ENCODE peak calls at places on chromosome 21, in five cellular contexts. W is A549, F is K562, Q is GM12878, B is HepG2. K is an unnamed sample.

GRCh38 chr21:46639489-46640386 is 4.3 kb downstream of the PRMT2 start:
- DNase-seq in Q (no peak), W (peak; percentile 20), B (peak; percentile 15), F (no peak), K (peak; percentile 33)

GRCh38 chr21:35232545-35233176 is 183.6 kb upstream of the RUNX1 start:
- DNase-seq in B (peak; percentile 31), W (no peak), F (peak; percentile 79), Q (no peak), K (no peak)

GRCh38 chr21:16070207-16070651 is 340.4 kb downstream of the USP25 start:
- DNase-seq in F (no peak), W (no peak), B (no peak), Q (no peak), K (no peak)

GRCh38 chr21:46234436-46234950 is 5.9 kb upstream of the LSS start:
- DNase-seq in Q (no peak), B (no peak), W (no peak), F (no peak), K (no peak)

GRCh38 chr21:36887983-36888382 is 78.5 kb downstream of the HLCS start:
- DNase-seq in B (no peak), F (no peak), Q (no peak), W (no peak), K (no peak)

GRCh38 chr21:39429445-39429844 is 16.1 kb downstream of the LCA5L start:
- DNase-seq in Q (no peak), B (no peak), W (no peak), F (no peak), K (no peak)

GRCh38 chr21:36859744-36860501 is 106.5 kb downstream of the HLCS start:
- DNase-seq in B (peak; percentile 81), W (peak; percentile 63), Q (no peak), F (peak; percentile 93), K (peak; percentile 79)

GRCh38 chr21:46028547-46029200 is 47.1 kb downstream of the COL6A1 start:
- DNase-seq in B (no peak), Q (no peak), F (no peak), W (no peak), K (no peak)

GRCh38 chr21:34147835-34148804 is 74.7 kb downstream of the MRPS6 start:
- DNase-seq in W (no peak), B (no peak), Q (no peak), F (no peak), K (no peak)

GRCh38 chr21:20276377-20276776 is 721.8 kb upstream of the NCAM2 start:
- DNase-seq in W (no peak), B (no peak), F (no peak), Q (no peak), K (peak; percentile 46)

GRCh38 chr21:27649323-27649722 is 682.4 kb upstream of the ADAMTS5 start:
- DNase-seq in F (no peak), Q (no peak), W (no peak), B (no peak), K (no peak)

GRCh38 chr21:16587671-16588379 is 858.0 kb downstream of the USP25 start:
- DNase-seq in F (no peak), B (no peak), W (no peak), Q (no peak), K (peak; percentile 20)

GRCh38 chr21:46581780-46582307 is 23.0 kb downstream of the S100B start:
- DNase-seq in F (no peak), B (peak; percentile 79), Q (no peak), W (no peak), K (no peak)

GRCh38 chr21:28018741-28019669 is 973.7 kb downstream of the LTN1 start:
- DNase-seq in W (no peak), B (no peak), F (no peak), Q (no peak), K (peak; percentile 5)

GRCh38 chr21:43703068-43703880 is 15.7 kb upstream of the PDXK start:
- DNase-seq in Q (no peak), B (peak; percentile 57), F (peak; percentile 73), W (no peak), K (peak; percentile 67)

GRCh38 chr21:29749957-29750356 is 189.8 kb downstream of the GRIK1 start:
- DNase-seq in F (no peak), W (no peak), Q (no peak), B (no peak), K (no peak)

GRCh38 chr21:31136891-31137290 is 98.6 kb upstream of the KRTAP19-8 start:
- DNase-seq in W (no peak), B (no peak), Q (peak; percentile 47), F (peak; percentile 14), K (no peak)
- TF ChIP-seq JUNB in W (no peak), B (no peak), Q (no peak), F (no peak), K (no peak)

DNA sequence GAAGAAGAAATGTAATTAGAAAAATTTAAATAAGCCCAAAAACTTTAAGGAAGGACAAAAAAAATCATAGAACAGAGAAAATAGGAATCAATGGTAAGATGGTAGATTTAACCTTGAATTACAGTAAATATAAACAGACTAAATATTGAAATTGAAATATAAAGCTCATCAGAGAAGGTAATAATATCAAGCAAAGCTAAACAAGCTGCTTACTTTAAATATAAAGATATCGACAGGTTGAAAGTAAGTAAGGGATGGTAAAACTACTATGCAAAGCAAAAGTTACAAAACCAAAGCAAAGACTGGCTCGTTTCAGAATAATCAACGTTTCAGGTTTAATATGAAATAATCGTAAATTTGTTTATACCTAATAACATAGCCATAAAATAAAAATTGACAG is 137.0 kb upstream of the KCNJ15 start:
- DNase-seq in W (no peak), B (no peak), Q (no peak), F (no peak), K (no peak)
- TF ChIP-seq JUNB in W (no peak), B (no peak), Q (no peak), F (no peak), K (no peak)

DNA sequence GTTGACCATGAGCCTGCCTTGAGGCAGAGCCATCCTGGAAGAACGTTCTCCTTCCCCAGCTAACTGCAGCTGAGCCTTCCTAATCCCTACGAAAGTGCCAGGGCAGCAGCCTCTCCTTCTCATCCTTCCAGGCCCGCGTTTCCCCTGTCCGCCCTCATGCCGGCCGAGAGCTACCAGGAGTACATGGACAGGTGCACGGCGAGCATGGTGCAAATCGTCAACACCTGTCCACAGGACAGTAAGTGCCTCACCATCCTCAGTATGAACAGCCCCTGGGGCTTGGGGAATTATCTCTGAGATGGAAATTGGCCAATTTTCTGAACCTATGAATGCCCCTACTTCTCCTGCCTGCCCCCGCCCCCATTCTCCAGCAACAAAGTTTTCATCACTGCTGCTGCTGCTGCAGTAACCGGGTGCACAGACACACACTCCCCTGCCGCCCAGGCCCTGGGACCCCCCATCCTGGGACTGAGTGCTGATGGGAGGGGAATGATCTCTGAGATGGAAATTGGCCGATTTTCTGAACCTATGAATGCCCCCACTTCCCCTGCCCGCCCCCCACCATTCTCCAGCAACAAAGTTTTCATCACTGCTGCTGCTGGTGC is 39.6 kb downstream of the UBASH3A start:
- DNase-seq in Q (no peak), F (no peak), B (no peak), W (no peak), K (no peak)
- TF ChIP-seq JUNB in Q (no peak), F (no peak), B (no peak), W (no peak), K (no peak)

GRCh38 chr21:23585419-23585818 is 2021.9 kb downstream of the MRPL39 start:
- DNase-seq in F (no peak), Q (no peak), B (no peak), W (no peak), K (no peak)
- TF ChIP-seq JUNB in F (no peak), Q (no peak), B (no peak), W (no peak), K (no peak)

GRCh38 chr21:42398414-42399030 is 2.7 kb upstream of the TMPRSS3 start:
- DNase-seq in Q (no peak), B (no peak), F (no peak), W (no peak), K (no peak)

GRCh38 chr21:42395910-42396625 is at the start of gene TMPRSS3:
- DNase-seq in F (no peak), B (no peak), Q (no peak), W (no peak), K (no peak)

GRCh38 chr21:42395302-42395701 is 550 bp downstream of the TMPRSS3 start:
- DNase-seq in F (no peak), Q (no peak), W (no peak), B (no peak), K (no peak)

GRCh38 chr21:42398130-42398394 is 2.2 kb upstream of the TMPRSS3 start:
- DNase-seq in Q (no peak), W (no peak), F (no peak), B (no peak), K (no peak)

DNA sequence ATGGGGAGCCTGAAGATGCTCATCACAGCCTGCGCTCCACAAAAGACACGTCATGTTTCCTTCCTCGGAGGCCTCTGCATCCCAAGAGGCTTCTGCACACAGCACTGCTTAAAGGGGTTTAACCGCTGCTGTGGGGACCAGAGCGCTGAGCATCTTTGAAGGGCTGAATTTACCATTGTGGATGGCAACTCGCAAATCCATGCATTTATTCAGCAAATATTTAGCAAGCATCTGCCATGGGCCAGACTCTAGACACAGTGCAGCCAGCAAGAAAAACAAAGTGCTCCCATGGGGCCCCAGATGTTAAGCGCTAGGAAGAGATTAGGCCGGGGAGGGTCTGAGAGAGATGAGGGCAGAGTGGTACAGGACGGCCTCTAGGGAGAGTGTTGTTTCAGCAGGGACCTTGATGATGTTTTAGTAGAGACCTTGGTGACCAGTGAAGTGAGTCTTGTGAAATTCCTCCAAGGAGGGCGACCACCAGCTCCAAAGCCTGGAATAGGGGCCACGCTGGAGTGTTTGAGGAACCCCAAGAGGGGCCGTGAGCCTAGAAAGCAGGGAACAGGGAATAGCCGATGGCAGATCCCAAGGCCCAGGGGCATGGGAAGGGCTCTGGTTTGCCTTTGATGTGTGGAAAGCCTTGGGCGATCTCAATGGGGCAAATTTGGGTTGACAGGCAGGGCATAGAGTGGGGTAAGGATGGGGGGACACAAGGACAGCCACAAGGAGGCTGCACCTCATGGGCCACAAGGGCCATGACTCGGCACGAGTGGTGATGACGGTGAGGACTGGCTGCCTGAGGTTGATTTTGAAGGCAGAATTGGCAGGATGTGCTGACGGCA is 1.7 kb upstream of the TMPRSS3 start:
- DNase-seq in Q (no peak), W (no peak), B (no peak), F (peak; percentile 37), K (no peak)
- TF ChIP-seq JUNB in Q (no peak), W (no peak), B (no peak), F (no peak), K (no peak)

GRCh38 chr21:40809673-40810072 is 37.3 kb downstream of the DSCAM start:
- DNase-seq in F (no peak), W (no peak), Q (no peak), B (no peak), K (no peak)
- TF ChIP-seq JUNB in F (no peak), W (no peak), Q (no peak), B (no peak), K (no peak)